ENCODE peak calls at places on chromosomes 1 and 21, in six cellular contexts. Z is left ventricle myocardium inferior, S is right cardiac atrium, E is mammary epithelial cell, R is left lung, W is uterus. Q is an unnamed sample.

GRCh38 chr1:179583869-179584268 is 7.8 kb upstream of the TDRD5 start:
- DNase-seq in W (no peak), R (no peak), S (no peak), Z (no peak), E (no peak), Q (no peak)

GRCh38 chr1:11143401-11143800 is 43.7 kb upstream of the EXOSC10 start:
- DNase-seq in E (no peak), R (no peak), S (no peak), W (no peak), Z (no peak), Q (no peak)

GRCh38 chr1:162475089-162475488 is 22.5 kb upstream of the UHMK1 start:
- DNase-seq in W (no peak), Z (no peak), E (no peak), R (no peak), S (no peak), Q (no peak)

GRCh38 chr1:36603461-36603860 is 120.7 kb upstream of the CSF3R start:
- DNase-seq in R (no peak), W (no peak), Z (no peak), E (no peak), S (no peak), Q (no peak)

GRCh38 chr1:63988941-63989340 is 214.5 kb upstream of the UBE2U start:
- DNase-seq in W (no peak), S (no peak), Z (no peak), R (no peak), E (no peak), Q (no peak)

GRCh38 chr1:53370369-53370961 is 42.6 kb upstream of the LRP8 start:
- DNase-seq in Z (no peak), S (no peak), R (no peak), E (no peak), W (peak; percentile 3), Q (peak; percentile 56)

GRCh38 chr1:93821412-93822144 is 57.4 kb downstream of the DNTTIP2 start:
- DNase-seq in R (no peak), S (no peak), Z (no peak), W (no peak), E (peak; percentile 45), Q (peak; percentile 2)

GRCh38 chr1:88302843-88303486 is 381.1 kb upstream of the PKN2 start:
- DNase-seq in Z (no peak), R (no peak), W (no peak), S (no peak), E (no peak), Q (no peak)

GRCh38 chr1:185646202-185646683 is 87.9 kb upstream of the HMCN1 start:
- DNase-seq in R (no peak), Z (no peak), E (peak; percentile 99), W (no peak), S (no peak), Q (no peak)

GRCh38 chr1:199009447-199009846 is 370.6 kb downstream of the PTPRC start:
- DNase-seq in Z (no peak), E (no peak), S (no peak), R (no peak), W (no peak), Q (no peak)

GRCh38 chr1:243939167-243939848 is 89.3 kb upstream of the AKT3 start:
- DNase-seq in R (no peak), S (no peak), Z (no peak), E (peak; percentile 21), W (no peak), Q (no peak)

GRCh38 chr1:58308206-58308605 is 238.3 kb downstream of the OMA1 start:
- DNase-seq in W (no peak), Z (no peak), E (no peak), R (no peak), S (no peak), Q (no peak)

GRCh38 chr1:224564491-224565084 is 51.5 kb upstream of the CNIH3 start:
- DNase-seq in Z (no peak), W (no peak), R (no peak), S (no peak), E (no peak), Q (no peak)

GRCh38 chr1:76799700-76800099 is 67.6 kb upstream of the ST6GALNAC5 start:
- DNase-seq in S (no peak), E (no peak), W (no peak), Z (no peak), R (no peak), Q (no peak)

GRCh38 chr1:12386130-12386529 is 156.3 kb downstream of the VPS13D start:
- DNase-seq in R (no peak), Z (no peak), W (no peak), E (peak; percentile 84), S (no peak), Q (no peak)

GRCh38 chr1:9700340-9700739 is 48.8 kb downstream of the PIK3CD start:
- DNase-seq in S (peak; percentile 23), Z (no peak), W (no peak), E (peak; percentile 91), R (no peak), Q (no peak)

GRCh38 chr21:29718081-29718815 is 221.5 kb downstream of the GRIK1 start:
- DNase-seq in S (no peak), E (peak; percentile 58), Z (no peak), R (no peak), W (no peak), Q (no peak)

GRCh38 chr21:44527983-44528633 is 11.9 kb downstream of the KRTAP10-1 start:
- DNase-seq in W (peak; percentile 5), Z (peak; percentile 6), R (peak; percentile 55), E (no peak), S (peak; percentile 37), Q (peak; percentile 60)

GRCh38 chr21:30491963-30492428 is at the start of gene KRTAP19-3:
- DNase-seq in R (no peak), W (no peak), Z (no peak), E (no peak), S (no peak), Q (no peak)

GRCh38 chr1:18882511-18882910 is 19.8 kb downstream of the ALDH4A1 start:
- DNase-seq in R (no peak), E (no peak), S (no peak), Z (no peak), W (no peak), Q (no peak)

GRCh38 chr1:16006552-16007485 is 2.8 kb downstream of the SRARP start:
- DNase-seq in Z (no peak), S (no peak), R (no peak), E (peak; percentile 83), W (no peak), Q (no peak)

GRCh38 chr1:187262731-187263130 is 434.0 kb downstream of the PLA2G4A start:
- DNase-seq in S (no peak), E (peak; percentile 24), W (no peak), R (no peak), Z (no peak), Q (no peak)

GRCh38 chr1:167418397-167418796 is 99.9 kb downstream of the CD247 start:
- DNase-seq in Z (no peak), S (no peak), W (no peak), E (no peak), R (no peak), Q (no peak)

GRCh38 chr1:45345014-45345413 is 4.8 kb upstream of the MUTYH start:
- DNase-seq in S (no peak), Z (no peak), W (no peak), E (no peak), R (no peak), Q (no peak)

GRCh38 chr21:45918835-45919467 is 62.6 kb upstream of the COL6A1 start:
- DNase-seq in E (no peak), Z (no peak), W (no peak), R (peak; percentile 55), S (peak; percentile 33), Q (no peak)

GRCh38 chr1:37892151-37893047 is 33.0 kb upstream of the MTF1 start:
- DNase-seq in S (no peak), R (no peak), E (no peak), W (no peak), Z (no peak), Q (no peak)

GRCh38 chr1:156657161-156657970 is 15.4 kb downstream of the BCAN start:
- DNase-seq in W (peak; percentile 88), S (peak; percentile 92), R (peak; percentile 94), Z (peak; percentile 81), E (peak; percentile 33), Q (no peak)

GRCh38 chr1:101112051-101112770 is 86.6 kb upstream of the DPH5 start:
- DNase-seq in W (no peak), R (peak; percentile 80), S (peak; percentile 84), Z (peak; percentile 44), E (no peak), Q (peak; percentile 66)

DNA sequence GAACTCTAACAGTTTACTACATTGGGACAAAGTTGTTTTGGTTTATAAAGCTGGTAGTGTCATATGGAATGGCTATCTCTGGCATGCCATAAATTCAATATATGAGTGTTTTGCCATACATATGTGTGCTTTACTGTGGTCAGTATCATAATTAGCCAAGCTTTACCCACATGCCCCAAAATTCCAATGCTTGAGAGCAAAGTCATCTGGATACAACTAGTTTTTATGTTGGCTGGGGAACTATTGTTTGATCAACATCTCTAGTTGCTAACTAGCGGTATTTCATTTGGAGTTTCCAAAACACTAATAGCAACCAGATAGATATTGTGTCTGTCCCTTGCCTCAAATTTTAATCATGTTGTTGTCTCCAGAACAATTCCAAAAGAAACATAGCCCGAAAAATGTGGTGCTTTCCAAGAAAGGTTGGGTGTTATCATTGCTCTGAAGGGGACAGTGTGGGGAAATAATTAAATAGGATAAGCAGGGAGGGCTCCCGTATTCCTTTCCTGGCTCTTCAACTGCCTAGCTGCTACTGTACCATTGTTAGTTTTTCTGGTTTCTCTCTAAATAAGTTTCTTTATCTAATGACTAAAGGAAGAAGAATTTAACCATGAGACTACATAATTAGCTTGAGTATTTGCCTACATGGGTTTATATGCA is 136.1 kb downstream of the TGFB2 start:
- DNase-seq in S (no peak), R (no peak), E (peak; percentile 52), W (no peak), Z (no peak), Q (no peak)
- H3K4me3 ChIP-seq in S (no peak overlapping the region), R (no peak overlapping the region), E (no peak overlapping the region), W (no peak overlapping the region), Z (no peak overlapping the region), Q (no peak overlapping the region)

GRCh38 chr1:114677691-114678090 is 7.8 kb upstream of the DENND2C start:
- DNase-seq in R (no peak), S (no peak), E (no peak), W (no peak), Z (no peak), Q (no peak)
- H3K27me3 ChIP-seq in R (no peaks in the 10 kb centered on the region), S (no peaks in the 10 kb centered on the region), E (peaks cover 4% of the 10 kb centered on the region), W (no peaks in the 10 kb centered on the region), Z (peaks cover 15% of the 10 kb centered on the region), Q (no peaks in the 10 kb centered on the region)

GRCh38 chr1:55376894-55377293 is 161.7 kb upstream of the USP24 start:
- DNase-seq in Z (no peak), W (no peak), R (no peak), E (no peak), S (no peak), Q (no peak)

GRCh38 chr1:55378582-55378981 is 163.4 kb upstream of the USP24 start:
- DNase-seq in Z (no peak), W (peak; percentile 23), E (no peak), S (peak; percentile 49), R (no peak), Q (no peak)

GRCh38 chr1:55380313-55380970 is 165.3 kb upstream of the USP24 start:
- DNase-seq in W (peak; percentile 76), E (no peak), S (peak; percentile 64), R (no peak), Z (peak; percentile 36), Q (no peak)

GRCh38 chr1:55374801-55375616 is 159.8 kb upstream of the USP24 start:
- DNase-seq in Z (no peak), E (no peak), R (no peak), S (no peak), W (peak; percentile 62), Q (no peak)

GRCh38 chr1:55375617-55376258 is 160.6 kb upstream of the USP24 start:
- DNase-seq in W (peak; percentile 34), E (peak; percentile 4), S (peak; percentile 58), Z (no peak), R (no peak), Q (no peak)
- H3K27ac ChIP-seq in W (peak overlapping the region; percentile 60), E (no peak overlapping the region), S (no peak overlapping the region), Z (peak overlapping the region; percentile 21), R (no peak overlapping the region), Q (no peak overlapping the region)

GRCh38 chr1:206110161-206110560 is 7.0 kb downstream of the AVPR1B start:
- DNase-seq in R (peak; percentile 73), Z (no peak), S (peak; percentile 55), E (no peak), W (no peak), Q (no peak)
- H3K4me3 ChIP-seq in R (no peak overlapping the region), Z (no peak overlapping the region), S (no peak overlapping the region), E (no peak overlapping the region), W (no peak overlapping the region), Q (no peak overlapping the region)